ENCODE peak calls at places on chromosomes 5 and 9, in four cellular contexts. One of them, this sample, is unnamed.

GRCh38 chr9:71769175-71770165 is 1.2 kb upstream of the CEMIP2 start:
- DNase-seq in H1: peak; percentile 88
- DNase-seq in GM12878: no peak
- DNase-seq in K562: peak; percentile 60
- DNase-seq in this sample: peak; percentile 78

GRCh38 chr5:38420691-38421395 is 135.6 kb downstream of the LIFR start:
- DNase-seq in H1: peak; percentile 72
- DNase-seq in GM12878: no peak
- DNase-seq in K562: peak; percentile 46
- DNase-seq in this sample: peak; percentile 54

GRCh38 chr5:92391-93220 is 638 bp downstream of the PLEKHG4B start:
- DNase-seq in H1: no peak
- DNase-seq in GM12878: no peak
- DNase-seq in K562: no peak
- DNase-seq in this sample: no peak

GRCh38 chr5:9653811-9654210 is 23.7 kb upstream of the TAS2R1 start:
- DNase-seq in H1: no peak
- DNase-seq in GM12878: no peak
- DNase-seq in K562: no peak
- DNase-seq in this sample: no peak

GRCh38 chr9:129752915-129753724 is at the start of gene PTGES:
- DNase-seq in H1: peak; percentile 78
- DNase-seq in GM12878: no peak
- DNase-seq in K562: peak; percentile 91
- DNase-seq in this sample: no peak

GRCh38 chr5:103362211-103362610 is 103.6 kb downstream of the MACIR start:
- DNase-seq in H1: no peak
- DNase-seq in GM12878: no peak
- DNase-seq in K562: no peak
- DNase-seq in this sample: no peak

GRCh38 chr5:160516696-160517530 is 95.3 kb downstream of the PTTG1 start:
- DNase-seq in H1: no peak
- DNase-seq in GM12878: no peak
- DNase-seq in K562: no peak
- DNase-seq in this sample: no peak

GRCh38 chr5:113183694-113184093 is 207.1 kb downstream of the DCP2 start:
- DNase-seq in H1: no peak
- DNase-seq in GM12878: no peak
- DNase-seq in K562: no peak
- DNase-seq in this sample: no peak

GRCh38 chr9:68780735-68781134 is 75.7 kb downstream of the PIP5K1B start:
- DNase-seq in H1: no peak
- DNase-seq in GM12878: no peak
- DNase-seq in K562: no peak
- DNase-seq in this sample: peak; percentile 5

GRCh38 chr5:180787711-180788431 is 14.7 kb downstream of the MGAT1 start:
- DNase-seq in H1: no peak
- DNase-seq in GM12878: no peak
- DNase-seq in K562: no peak
- DNase-seq in this sample: no peak

GRCh38 chr5:37667430-37667829 is 172.4 kb downstream of the GDNF start:
- DNase-seq in H1: no peak
- DNase-seq in GM12878: no peak
- DNase-seq in K562: no peak
- DNase-seq in this sample: no peak

GRCh38 chr9:13267743-13268142 is 11.7 kb downstream of the MPDZ start:
- DNase-seq in H1: no peak
- DNase-seq in GM12878: no peak
- DNase-seq in K562: no peak
- DNase-seq in this sample: no peak

GRCh38 chr5:171429543-171429910 is 10.1 kb downstream of the FGF18 start:
- DNase-seq in H1: no peak
- DNase-seq in GM12878: no peak
- DNase-seq in K562: no peak
- DNase-seq in this sample: no peak

GRCh38 chr9:114287001-114287762 is 35.7 kb upstream of the ORM1 start:
- DNase-seq in H1: peak; percentile 45
- DNase-seq in GM12878: no peak
- DNase-seq in K562: no peak
- DNase-seq in this sample: no peak

GRCh38 chr9:114286146-114286679 is 36.7 kb upstream of the ORM1 start:
- DNase-seq in H1: peak; percentile 28
- DNase-seq in GM12878: no peak
- DNase-seq in K562: no peak
- DNase-seq in this sample: no peak

GRCh38 chr9:114288233-114289051 is 34.5 kb upstream of the ORM1 start:
- DNase-seq in H1: peak; percentile 59
- DNase-seq in GM12878: no peak
- DNase-seq in K562: no peak
- DNase-seq in this sample: no peak

GRCh38 chr9:114289106-114289505 is 33.8 kb upstream of the ORM1 start:
- DNase-seq in H1: peak; percentile 45
- DNase-seq in GM12878: no peak
- DNase-seq in K562: no peak
- DNase-seq in this sample: no peak

GRCh38 chr9:114287763-114288232 is 35.1 kb upstream of the ORM1 start:
- DNase-seq in H1: no peak
- DNase-seq in GM12878: no peak
- DNase-seq in K562: no peak
- DNase-seq in this sample: no peak
- TF ChIP-seq KDM1A in H1: no peak
- TF ChIP-seq KDM1A in GM12878: no peak
- TF ChIP-seq KDM1A in K562: no peak
- TF ChIP-seq KDM1A in this sample: no peak

GRCh38 chr5:83407931-83408330 is 63.6 kb upstream of the VCAN start:
- DNase-seq in H1: no peak
- DNase-seq in GM12878: no peak
- DNase-seq in K562: no peak
- DNase-seq in this sample: no peak
- TF ChIP-seq GABPA in H1: no peak
- TF ChIP-seq GABPA in GM12878: no peak
- TF ChIP-seq GABPA in K562: no peak
- TF ChIP-seq GABPA in this sample: no peak

GRCh38 chr9:136722093-136722968 is 10.0 kb downstream of the DIPK1B start:
- DNase-seq in H1: no peak
- DNase-seq in GM12878: no peak
- DNase-seq in K562: no peak
- DNase-seq in this sample: no peak

GRCh38 chr9:136720251-136720886 is 8.0 kb downstream of the DIPK1B start:
- DNase-seq in H1: no peak
- DNase-seq in GM12878: no peak
- DNase-seq in K562: no peak
- DNase-seq in this sample: no peak

GRCh38 chr9:136721339-136722092 is 9.1 kb downstream of the DIPK1B start:
- DNase-seq in H1: no peak
- DNase-seq in GM12878: no peak
- DNase-seq in K562: no peak
- DNase-seq in this sample: no peak

GRCh38 chr9:136719212-136719880 is 7.0 kb downstream of the DIPK1B start:
- DNase-seq in H1: no peak
- DNase-seq in GM12878: no peak
- DNase-seq in K562: no peak
- DNase-seq in this sample: no peak

GRCh38 chr9:136720887-136721338 is 8.5 kb downstream of the DIPK1B start:
- DNase-seq in H1: no peak
- DNase-seq in GM12878: no peak
- DNase-seq in K562: no peak
- DNase-seq in this sample: no peak
- TF ChIP-seq POLR2AphosphoS5 in H1: peak; percentile 11
- TF ChIP-seq POLR2AphosphoS5 in GM12878: no peak
- TF ChIP-seq POLR2AphosphoS5 in K562: no peak
- TF ChIP-seq POLR2AphosphoS5 in this sample: no peak

GRCh38 chr5:15703901-15704300 is 203.9 kb downstream of the FBXL7 start:
- DNase-seq in H1: no peak
- DNase-seq in GM12878: no peak
- DNase-seq in K562: no peak
- DNase-seq in this sample: no peak

GRCh38 chr5:15704397-15704947 is 204.5 kb downstream of the FBXL7 start:
- DNase-seq in H1: no peak
- DNase-seq in GM12878: no peak
- DNase-seq in K562: no peak
- DNase-seq in this sample: no peak

GRCh38 chr5:15707631-15708030 is 207.7 kb downstream of the FBXL7 start:
- DNase-seq in H1: no peak
- DNase-seq in GM12878: no peak
- DNase-seq in K562: no peak
- DNase-seq in this sample: no peak

GRCh38 chr5:15702102-15702501 is 202.1 kb downstream of the FBXL7 start:
- DNase-seq in H1: no peak
- DNase-seq in GM12878: no peak
- DNase-seq in K562: no peak
- DNase-seq in this sample: peak; percentile 3
- TF ChIP-seq KDM1A in H1: no peak
- TF ChIP-seq KDM1A in GM12878: no peak
- TF ChIP-seq KDM1A in K562: no peak
- TF ChIP-seq KDM1A in this sample: no peak

GRCh38 chr9:77604316-77604715 is 43.8 kb downstream of the GNA14 start:
- DNase-seq in H1: no peak
- DNase-seq in GM12878: no peak
- DNase-seq in K562: no peak
- DNase-seq in this sample: no peak
- TF ChIP-seq GABPA in H1: no peak
- TF ChIP-seq GABPA in GM12878: no peak
- TF ChIP-seq GABPA in K562: no peak
- TF ChIP-seq GABPA in this sample: no peak

GRCh38 chr5:172919525-172920446 is 39.4 kb upstream of the RPL26L1 start:
- DNase-seq in H1: no peak
- DNase-seq in GM12878: no peak
- DNase-seq in K562: no peak
- DNase-seq in this sample: no peak
- TF ChIP-seq POLR2AphosphoS5 in H1: no peak
- TF ChIP-seq POLR2AphosphoS5 in GM12878: no peak
- TF ChIP-seq POLR2AphosphoS5 in K562: no peak
- TF ChIP-seq POLR2AphosphoS5 in this sample: no peak

GRCh38 chr9:98010450-98010849 is 27.3 kb downstream of the ANP32B start:
- DNase-seq in H1: no peak
- DNase-seq in GM12878: no peak
- DNase-seq in K562: peak; percentile 38
- DNase-seq in this sample: no peak
- TF ChIP-seq KDM1A in H1: no peak
- TF ChIP-seq KDM1A in GM12878: no peak
- TF ChIP-seq KDM1A in K562: no peak
- TF ChIP-seq KDM1A in this sample: no peak

DNA sequence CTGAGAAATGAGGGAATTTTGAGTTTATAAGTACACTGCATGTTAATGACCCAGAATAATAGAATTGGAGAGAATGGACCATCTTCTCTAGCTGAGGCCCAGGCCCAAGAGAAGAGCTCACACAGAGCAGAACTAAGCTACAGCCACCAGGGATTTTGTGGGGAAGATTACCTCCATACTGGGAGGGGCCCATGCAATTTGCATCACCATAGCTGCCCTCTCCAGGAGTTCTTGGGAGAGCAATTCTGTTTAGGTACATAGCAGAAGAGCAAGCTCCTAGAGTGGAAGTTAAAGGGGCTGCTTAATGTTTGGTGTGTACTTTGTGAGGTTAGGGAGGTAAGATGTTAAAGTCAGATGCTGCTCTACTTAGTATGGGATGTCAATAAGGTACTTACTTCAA is 61.7 kb downstream of the SV2C start:
- DNase-seq in H1: no peak
- DNase-seq in GM12878: no peak
- DNase-seq in K562: no peak
- DNase-seq in this sample: no peak
- TF ChIP-seq GABPA in H1: no peak
- TF ChIP-seq GABPA in GM12878: no peak
- TF ChIP-seq GABPA in K562: no peak
- TF ChIP-seq GABPA in this sample: no peak

DNA sequence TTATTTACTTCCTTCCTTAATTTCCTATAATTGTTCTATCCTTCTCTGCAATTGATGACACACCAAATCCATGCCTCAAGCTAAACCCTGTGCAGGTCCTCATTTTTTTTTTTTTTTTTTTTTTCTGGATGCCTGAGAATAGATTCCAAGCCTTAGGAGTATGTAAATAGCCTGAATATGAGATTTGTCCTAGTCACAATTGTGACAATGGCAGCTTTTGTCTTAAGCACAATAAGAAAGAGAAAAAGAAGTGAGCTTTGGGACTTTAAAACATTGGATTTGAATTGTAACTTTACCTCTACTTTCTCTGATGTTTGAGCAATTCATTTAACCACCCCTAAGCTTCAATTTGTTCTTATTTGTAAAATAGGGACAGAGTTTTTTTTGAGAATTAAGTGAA is 280.5 kb downstream of the TUSC1 start:
- DNase-seq in H1: no peak
- DNase-seq in GM12878: no peak
- DNase-seq in K562: no peak
- DNase-seq in this sample: no peak
- TF ChIP-seq POLR2AphosphoS5 in H1: no peak
- TF ChIP-seq POLR2AphosphoS5 in GM12878: no peak
- TF ChIP-seq POLR2AphosphoS5 in K562: no peak
- TF ChIP-seq POLR2AphosphoS5 in this sample: no peak